ENCODE peak calls at places on chromosomes 16 and 17, in nine cellular contexts. X, V, W, Y, Z, O, G, U and T are unnamed samples.

GRCh38 chr17:77140878-77141767 is at the start of gene SEC14L1:
- DNase-seq in X (peak; percentile 29), V (peak; percentile 71), W (no peak), Y (peak; percentile 59), Z (peak; percentile 42), O (no peak), G (no peak), U (no peak), T (peak; percentile 49)

GRCh38 chr16:896261-897199 is 74.3 kb downstream of the LMF1 start:
- DNase-seq in X (no peak), V (no peak), W (no peak), Y (no peak), Z (no peak), O (no peak), G (no peak), U (no peak), T (no peak)

GRCh38 chr17:74351552-74352210 is 10.0 kb downstream of the BTBD17 start:
- DNase-seq in X (no peak), V (no peak), W (no peak), Y (no peak), Z (no peak), O (no peak), G (no peak), U (no peak), T (no peak)

GRCh38 chr17:65742433-65743312 is 181.2 kb upstream of the AXIN2 start:
- DNase-seq in X (no peak), V (peak; percentile 30), W (no peak), Y (peak; percentile 89), Z (no peak), O (peak; percentile 79), G (peak; percentile 75), U (peak; percentile 40), T (peak; percentile 35)

GRCh38 chr16:19997734-19998133 is 76.0 kb downstream of the GPR139 start:
- DNase-seq in X (no peak), V (no peak), W (no peak), Y (no peak), Z (no peak), O (no peak), G (no peak), U (no peak), T (no peak)

GRCh38 chr17:60398227-60398959 is 6.5 kb upstream of the USP32 start:
- DNase-seq in X (no peak), V (no peak), W (no peak), Y (no peak), Z (no peak), O (no peak), G (no peak), U (no peak), T (no peak)

GRCh38 chr17:3034578-3034920 is 28.9 kb downstream of the OR1D5 start:
- DNase-seq in X (no peak), V (no peak), W (no peak), Y (no peak), Z (no peak), O (no peak), G (no peak), U (no peak), T (no peak)

GRCh38 chr17:78838574-78839005 is 2.0 kb downstream of the USP36 start:
- DNase-seq in X (peak; percentile 29), V (no peak), W (no peak), Y (no peak), Z (peak; percentile 79), O (no peak), G (no peak), U (no peak), T (peak; percentile 63)

GRCh38 chr17:14153374-14153773 is 83.3 kb downstream of the CDRT15 start:
- DNase-seq in X (no peak), V (no peak), W (no peak), Y (no peak), Z (no peak), O (no peak), G (no peak), U (no peak), T (no peak)

GRCh38 chr17:16593356-16594102 is 24.5 kb upstream of the ZNF287 start:
- DNase-seq in X (no peak), V (no peak), W (no peak), Y (no peak), Z (no peak), O (no peak), G (no peak), U (no peak), T (no peak)

GRCh38 chr17:18184143-18185007 is 747 bp downstream of the ALKBH5 start:
- DNase-seq in X (peak; percentile 36), V (peak; percentile 79), W (peak; percentile 56), Y (peak; percentile 51), Z (no peak), O (no peak), G (no peak), U (no peak), T (peak; percentile 22)

GRCh38 chr17:48556534-48557401 is 11.9 kb upstream of the HOXB2 start:
- DNase-seq in X (no peak), V (no peak), W (no peak), Y (no peak), Z (no peak), O (no peak), G (no peak), U (no peak), T (peak; percentile 59)

GRCh38 chr17:50501054-50501453 is 7.2 kb upstream of the MYCBPAP start:
- DNase-seq in X (peak; percentile 86), V (no peak), W (no peak), Y (peak; percentile 41), Z (no peak), O (no peak), G (no peak), U (no peak), T (peak; percentile 48)

GRCh38 chr17:14301761-14302401 is 1.0 kb downstream of the HS3ST3B1 start:
- DNase-seq in X (peak; percentile 35), V (peak; percentile 81), W (no peak), Y (peak; percentile 60), Z (no peak), O (no peak), G (no peak), U (no peak), T (no peak)